ENCODE peak calls at places on chromosomes 4 and X, in four cellular contexts. U, P, V and A are unnamed samples. For H3K4me1, the result is how much of the 10 kb centered on the place peaks cover.

GRCh38 chr4:25234390-25235367 is 846 bp downstream of the PI4K2B start:
- DNase-seq in U (peak), P (peak), V (no peak), A (peak)

GRCh38 chrX:47232197-47232802 is 509 bp upstream of the USP11 start:
- DNase-seq in U (no peak), P (no peak), V (no peak), A (no peak)

GRCh38 chr4:77072195-77072753 is 3.5 kb downstream of the CCNI start:
- DNase-seq in U (no peak), P (no peak), V (no peak), A (no peak)

GRCh38 chr4:56857601-56858301 is 36.2 kb upstream of the SPINK2 start:
- DNase-seq in U (no peak), P (no peak), V (no peak), A (no peak)

GRCh38 chr4:60683953-60684352 is 516.2 kb upstream of the ADGRL3 start:
- DNase-seq in U (no peak), P (no peak), V (no peak), A (no peak)

GRCh38 chr4:183636488-183636887 is 22.5 kb downstream of the RWDD4 start:
- DNase-seq in U (no peak), P (no peak), V (no peak), A (no peak)

GRCh38 chr4:91325495-91325894 is 978.3 kb upstream of the GRID2 start:
- DNase-seq in U (no peak), P (peak), V (no peak), A (no peak)

GRCh38 chr4:111066887-111067286 is 444.0 kb upstream of the PITX2 start:
- DNase-seq in U (no peak), P (no peak), V (no peak), A (no peak)

GRCh38 chr4:8276358-8277240 is 7.0 kb downstream of the HTRA3 start:
- DNase-seq in U (peak), P (peak), V (peak), A (peak)

GRCh38 chr4:78038704-78039103 is 18.4 kb upstream of the FRAS1 start:
- DNase-seq in U (no peak), P (no peak), V (no peak), A (no peak)

GRCh38 chr4:53908661-53909078 is 155.7 kb downstream of the CHIC2 start:
- DNase-seq in U (no peak), P (peak), V (no peak), A (no peak)

GRCh38 chr4:181549789-181550188 is 693.4 kb upstream of the TENM3 start:
- DNase-seq in U (no peak), P (no peak), V (no peak), A (no peak)

GRCh38 chr4:139666735-139667266 is 1.2 kb downstream of the MGST2 start:
- DNase-seq in U (no peak), P (peak), V (peak), A (peak)

GRCh38 chr4:102055805-102056204 is 265.3 kb downstream of the BANK1 start:
- DNase-seq in U (no peak), P (no peak), V (no peak), A (no peak)

GRCh38 chr4:8280876-8281440 is 11.4 kb downstream of the HTRA3 start:
- DNase-seq in U (peak), P (no peak), V (peak), A (peak)

GRCh38 chr4:142881331-142881730 is 35.2 kb upstream of the INPP4B start:
- DNase-seq in U (no peak), P (no peak), V (no peak), A (no peak)

GRCh38 chrX:149476513-149476912 is 28.6 kb downstream of the IDS start:
- DNase-seq in U (no peak), P (no peak), V (no peak), A (no peak)

GRCh38 chr4:78542373-78542772 is 9.2 kb upstream of the ANXA3 start:
- DNase-seq in U (no peak), P (no peak), V (no peak), A (no peak)

GRCh38 chrX:46758956-46759644 is at the start of gene SLC9A7:
- DNase-seq in U (peak), P (peak), V (peak), A (peak)

DNA sequence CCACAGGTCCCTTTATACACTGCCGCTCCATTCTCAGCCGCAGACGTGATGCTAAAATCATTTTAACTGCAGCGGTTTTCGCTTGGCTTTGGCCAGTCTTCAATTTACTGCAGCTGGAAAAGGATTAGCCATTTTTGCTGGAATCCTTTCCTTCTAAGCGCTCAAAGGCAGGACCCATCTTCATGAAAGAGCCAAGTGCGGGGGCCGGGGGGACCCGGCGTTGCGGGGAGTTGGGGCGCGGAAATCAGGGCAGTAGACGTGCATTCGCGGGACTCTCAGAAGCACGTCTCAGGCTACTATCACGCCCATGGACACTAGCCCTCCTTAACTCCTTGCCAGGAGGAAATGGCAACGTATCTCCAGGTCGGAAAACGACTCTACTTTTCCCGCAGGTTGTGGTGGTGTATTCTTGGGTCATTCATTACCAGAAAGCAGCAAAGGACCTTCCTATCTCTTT is 1.7 kb upstream of the PCDH10 start:
- DNase-seq in U (no peak), P (no peak), V (no peak), A (no peak)
- H3K4me1 ChIP-seq in U (half or more), P (under half), V (under half), A (under half)

DNA sequence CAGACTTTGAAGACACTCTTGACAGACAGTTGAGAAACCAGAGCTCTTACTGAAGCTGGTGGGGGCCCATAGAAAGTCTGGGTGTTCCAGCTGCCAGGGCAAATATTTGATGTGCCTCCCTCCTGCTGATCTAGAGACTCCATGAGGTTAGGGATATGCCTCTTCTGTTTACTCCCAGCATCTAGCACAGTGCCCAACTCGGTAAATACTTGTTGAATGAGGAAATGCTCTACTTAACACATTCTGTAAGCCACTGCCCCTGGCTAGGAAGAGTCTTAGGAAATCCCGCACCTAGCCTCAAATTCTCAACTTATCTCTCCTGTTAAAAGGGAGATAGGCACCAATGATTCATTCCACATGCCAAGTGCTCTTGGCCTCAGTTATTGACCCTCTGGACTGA is 179.2 kb upstream of the RASGEF1B start:
- DNase-seq in U (no peak), P (no peak), V (no peak), A (no peak)
- H3K4me1 ChIP-seq in U (under half), P (under half), V (under half), A (under half)

GRCh38 chrX:20313889-20314288 is 47.2 kb upstream of the RPS6KA3 start:
- DNase-seq in U (no peak), P (no peak), V (no peak), A (no peak)

GRCh38 chrX:20309796-20310195 is 43.1 kb upstream of the RPS6KA3 start:
- DNase-seq in U (no peak), P (no peak), V (no peak), A (no peak)

GRCh38 chrX:20312018-20312417 is 45.3 kb upstream of the RPS6KA3 start:
- DNase-seq in U (no peak), P (no peak), V (no peak), A (no peak)

GRCh38 chrX:20315140-20315539 is 48.4 kb upstream of the RPS6KA3 start:
- DNase-seq in U (no peak), P (no peak), V (no peak), A (no peak)

DNA sequence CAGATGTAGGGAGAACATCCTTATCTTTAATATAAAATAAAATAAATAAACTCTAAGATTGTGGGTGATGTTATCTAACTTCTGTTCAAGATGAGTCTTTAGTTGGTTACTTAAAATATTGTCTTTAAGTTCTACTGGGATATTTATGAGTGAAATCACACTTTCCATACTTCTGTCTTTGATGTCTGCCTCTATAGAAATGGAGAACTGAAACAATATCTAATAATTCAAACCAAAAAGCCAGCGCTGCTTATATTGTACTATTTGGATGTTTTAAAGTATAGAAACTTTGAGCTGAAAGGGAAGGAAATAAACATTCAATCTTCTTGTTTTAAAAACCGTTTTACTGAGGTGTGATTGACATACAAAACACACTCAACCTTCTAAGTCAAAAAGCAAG is 44.8 kb upstream of the RPS6KA3 start:
- DNase-seq in U (no peak), P (no peak), V (no peak), A (no peak)
- H3K4me1 ChIP-seq in U (under half), P (under half), V (under half), A (under half)

DNA sequence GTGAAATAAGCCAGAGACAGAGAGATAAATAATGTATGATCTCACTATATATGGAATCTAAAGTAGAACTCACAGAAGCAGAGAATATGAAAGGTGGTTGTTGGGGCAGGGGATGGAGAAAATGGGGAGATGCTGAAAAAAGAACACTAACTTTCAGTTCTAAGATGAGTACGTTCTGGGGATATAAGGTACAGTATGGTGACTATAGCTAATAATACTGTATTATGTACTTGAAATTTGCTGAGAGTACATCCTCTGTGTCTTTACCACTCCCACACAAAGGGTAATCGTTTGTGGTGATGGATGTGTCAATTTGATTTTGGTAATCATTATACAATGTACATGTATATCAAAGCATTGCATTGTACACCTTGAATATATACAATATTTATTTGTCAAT is 6.6 kb downstream of the FBXL5 start:
- DNase-seq in U (no peak), P (no peak), V (no peak), A (no peak)
- H3K4me1 ChIP-seq in U (half or more), P (half or more), V (under half), A (under half)

DNA sequence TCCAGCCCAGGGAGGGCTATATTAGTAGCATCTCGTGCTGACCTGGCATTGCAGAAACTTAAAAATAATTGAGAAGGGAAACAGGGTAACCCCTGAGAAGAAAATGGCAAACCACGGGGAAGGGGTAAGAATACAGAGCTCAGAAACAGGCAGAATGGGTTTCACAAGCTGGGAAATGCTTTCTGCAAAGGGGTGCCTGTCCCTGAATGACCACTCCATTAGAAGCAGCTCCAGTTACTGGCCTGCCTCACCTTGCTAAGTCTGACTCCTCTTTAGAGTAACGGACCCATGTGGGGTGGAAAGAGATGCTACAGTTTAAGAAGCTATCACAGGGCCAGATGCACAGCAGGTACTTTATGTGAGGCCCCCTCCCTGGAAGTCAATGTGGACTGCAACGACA is 2.5 kb downstream of the WDR1 start:
- DNase-seq in U (no peak), P (no peak), V (no peak), A (no peak)
- H3K4me1 ChIP-seq in U (half or more), P (under half), V (under half), A (under half)

GRCh38 chr4:17336524-17336941 is 175.4 kb downstream of the QDPR start:
- DNase-seq in U (peak), P (peak), V (peak), A (no peak)

GRCh38 chr4:17336986-17337385 is 174.9 kb downstream of the QDPR start:
- DNase-seq in U (no peak), P (no peak), V (no peak), A (no peak)

GRCh38 chr4:17335371-17335770 is 176.5 kb downstream of the QDPR start:
- DNase-seq in U (no peak), P (no peak), V (no peak), A (no peak)

GRCh38 chr4:17336069-17336468 is 175.8 kb downstream of the QDPR start:
- DNase-seq in U (no peak), P (no peak), V (no peak), A (no peak)

DNA sequence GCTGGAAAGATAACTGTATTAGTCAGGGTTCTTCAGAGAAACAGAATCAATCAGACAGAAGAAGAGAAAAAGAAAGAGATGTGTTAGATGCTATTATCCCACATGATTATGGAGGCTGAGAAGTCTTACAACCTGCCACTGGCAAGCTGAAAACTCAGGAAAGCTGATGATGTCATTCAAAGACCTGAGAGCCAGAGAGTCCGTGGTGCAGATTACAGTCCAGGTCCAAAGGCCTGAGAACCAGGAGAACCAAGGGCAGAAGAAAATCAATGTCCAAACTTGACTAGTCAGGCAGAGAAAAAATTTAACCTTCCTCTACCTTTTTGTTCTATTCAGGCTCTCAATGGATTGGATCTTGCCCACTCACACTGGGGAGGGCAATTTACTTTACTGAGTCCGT is 172.5 kb downstream of the QDPR start:
- DNase-seq in U (no peak), P (no peak), V (no peak), A (no peak)
- H3K4me1 ChIP-seq in U (under half), P (under half), V (under half), A (under half)

GRCh38 chr4:152103181-152103901 is 342.5 kb upstream of the GATB start:
- DNase-seq in U (no peak), P (no peak), V (no peak), A (no peak)
- H3K4me1 ChIP-seq in U (half or more), P (under half), V (under half), A (under half)